ENCODE peak calls at places on chromosomes 6 and 20, in four cellular contexts. T is T-helper 2 cell, E is cardiac fibroblast, O is iris pigment epithelial cell. U is an unnamed sample.

GRCh38 chr6:3566812-3567211 is 110.0 kb upstream of the SLC22A23 start:
- DNase-seq in O (peak; percentile 95), T (no peak), E (peak; percentile 76), U (no peak)

GRCh38 chr6:135693971-135694370 is 157.5 kb upstream of the PDE7B start:
- DNase-seq in E (no peak), O (no peak), T (no peak), U (no peak)

GRCh38 chr20:12255571-12255970 is 337.9 kb downstream of the BTBD3 start:
- DNase-seq in E (peak; percentile 0), O (no peak), T (no peak), U (no peak)

GRCh38 chr20:63628246-63628975 is 1.5 kb upstream of the GMEB2 start:
- DNase-seq in T (no peak), E (peak; percentile 85), O (peak; percentile 68), U (no peak)

GRCh38 chr6:7998103-7998725 is 66.0 kb downstream of the BLOC1S5 start:
- DNase-seq in T (no peak), E (peak; percentile 93), O (peak; percentile 96), U (no peak)

GRCh38 chr6:134637847-134638438 is 312.0 kb downstream of the ALDH8A1 start:
- DNase-seq in T (no peak), E (no peak), O (no peak), U (no peak)

GRCh38 chr6:43170452-43171283 is at the start of gene SRF:
- DNase-seq in E (peak; percentile 99), T (peak; percentile 98), O (peak; percentile 100), U (peak; percentile 100)

GRCh38 chr6:14727494-14728395 is 518.1 kb upstream of the JARID2 start:
- DNase-seq in E (no peak), O (no peak), T (no peak), U (no peak)

GRCh38 chr6:96836579-96837137 is 619 bp downstream of the GPR63 start:
- DNase-seq in T (no peak), O (peak; percentile 18), E (peak; percentile 25), U (no peak)

GRCh38 chr6:90637321-90637720 is 50.4 kb upstream of the MAP3K7 start:
- DNase-seq in E (no peak), O (no peak), T (no peak), U (no peak)

GRCh38 chr6:134835998-134836397 is 113.9 kb downstream of the ALDH8A1 start:
- DNase-seq in E (peak; percentile 7), T (no peak), O (no peak), U (no peak)

GRCh38 chr6:46011241-46012085 is 4.2 kb downstream of the CLIC5 start:
- DNase-seq in T (peak; percentile 19), E (no peak), O (peak; percentile 36), U (no peak)

GRCh38 chr6:41713650-41714291 is 21.6 kb downstream of the TFEB start:
- DNase-seq in E (peak; percentile 55), O (peak; percentile 41), T (no peak), U (no peak)

GRCh38 chr20:61818746-61819483 is 246.8 kb downstream of the TAF4 start:
- DNase-seq in O (no peak), T (no peak), E (no peak), U (no peak)

GRCh38 chr6:37399795-37400490 is 33.1 kb upstream of the CMTR1 start:
- DNase-seq in E (no peak), T (no peak), O (no peak), U (no peak)

GRCh38 chr20:41359541-41360011 is 7.0 kb downstream of the EMILIN3 start:
- DNase-seq in O (no peak), E (no peak), T (no peak), U (no peak)

GRCh38 chr20:36491901-36492617 is 49.3 kb upstream of the MYL9 start:
- DNase-seq in O (peak; percentile 61), E (peak; percentile 46), T (peak; percentile 20), U (no peak)

GRCh38 chr20:49768204-49769124 is 44.2 kb upstream of the SLC9A8 start:
- DNase-seq in O (peak; percentile 97), T (peak; percentile 5), E (peak; percentile 98), U (peak; percentile 85)

GRCh38 chr6:5619249-5619648 is 357.9 kb downstream of the FARS2 start:
- DNase-seq in T (no peak), E (no peak), O (no peak), U (peak; percentile 22)

GRCh38 chr20:61252601-61253263 is 671 bp downstream of the CDH4 start:
- DNase-seq in O (peak; percentile 45), E (peak; percentile 20), T (no peak), U (no peak)

GRCh38 chr6:12718025-12718424 is 1.5 kb downstream of the PHACTR1 start:
- DNase-seq in T (no peak), E (peak; percentile 45), O (peak; percentile 30), U (no peak)

GRCh38 chr6:98477231-98477630 is 357.1 kb upstream of the POU3F2 start:
- DNase-seq in T (no peak), E (no peak), O (no peak), U (no peak)

GRCh38 chr6:135438907-135439535 is 58.5 kb downstream of the AHI1 start:
- DNase-seq in E (peak; percentile 46), O (peak; percentile 35), T (no peak), U (no peak)

GRCh38 chr20:8334641-8335040 is 202.6 kb downstream of the PLCB1 start:
- DNase-seq in O (no peak), T (no peak), E (no peak), U (no peak)

GRCh38 chr6:42372699-42373098 is 79.0 kb downstream of the TRERF1 start:
- DNase-seq in O (no peak), T (no peak), E (no peak), U (no peak)

GRCh38 chr6:125792680-125793079 is 1.9 kb downstream of the NCOA7 start:
- DNase-seq in E (peak; percentile 78), T (no peak), O (peak; percentile 77), U (no peak)

GRCh38 chr6:4397307-4397706 is 261.9 kb upstream of the ECI2 start:
- DNase-seq in T (no peak), O (no peak), E (no peak), U (no peak)

GRCh38 chr6:31768717-31769257 is 6.3 kb downstream of the SAPCD1 start:
- DNase-seq in O (no peak), E (no peak), T (no peak), U (no peak)

GRCh38 chr6:148874698-148875293 is 128.0 kb downstream of the UST start:
- DNase-seq in T (no peak), E (peak; percentile 30), O (peak; percentile 15), U (no peak)

U was measured in cardiac septum.